ENCODE peak calls at places on chromosomes 2 and 18, in four cellular contexts. I is right lobe of liver, Y is breast epithelium, L is prostate gland. A is an unnamed sample.

GRCh38 chr18:70621710-70622109 is 332.9 kb downstream of the SOCS6 start:
- DNase-seq in I (no peak), Y (no peak), L (no peak), A (no peak)

GRCh38 chr2:26559556-26559955 is 81.6 kb downstream of the CIB4 start:
- DNase-seq in I (no peak), Y (no peak), L (no peak), A (no peak)

GRCh38 chr2:241638063-241638660 is 669 bp downstream of the ATG4B start:
- DNase-seq in I (no peak), Y (no peak), L (no peak), A (no peak)

GRCh38 chr2:232543491-232543890 is 4.0 kb downstream of the CHRNG start:
- DNase-seq in I (peak; percentile 39), Y (no peak), L (no peak), A (no peak)

GRCh38 chr2:104872866-104873688 is 19.2 kb downstream of the POU3F3 start:
- DNase-seq in I (peak; percentile 76), Y (no peak), L (peak; percentile 56), A (no peak)

GRCh38 chr2:88666576-88666975 is 24.9 kb upstream of the RPIA start:
- DNase-seq in I (no peak), Y (no peak), L (peak; percentile 6), A (no peak)

GRCh38 chr2:71934595-71935263 is 212.9 kb downstream of the CYP26B1 start:
- DNase-seq in I (peak; percentile 69), Y (no peak), L (no peak), A (no peak)

GRCh38 chr2:186346216-186346615 is 139.8 kb upstream of the ZC3H15 start:
- DNase-seq in I (no peak), Y (no peak), L (no peak), A (no peak)

GRCh38 chr18:47929681-47930085 is 776 bp downstream of the SMAD2 start:
- DNase-seq in I (no peak), Y (no peak), L (peak; percentile 7), A (peak; percentile 10)

GRCh38 chr2:122019729-122020128 is 264.3 kb downstream of the TSN start:
- DNase-seq in I (no peak), Y (no peak), L (no peak), A (no peak)

GRCh38 chr2:178473931-178474330 is 4.5 kb downstream of the FKBP7 start:
- DNase-seq in I (no peak), Y (no peak), L (no peak), A (no peak)

GRCh38 chr2:142824756-142825155 is 52.7 kb upstream of the KYNU start:
- DNase-seq in I (no peak), Y (no peak), L (no peak), A (no peak)

GRCh38 chr2:20374919-20375318 is 24.3 kb upstream of the PUM2 start:
- DNase-seq in I (no peak), Y (no peak), L (no peak), A (no peak)

GRCh38 chr2:81196933-81197628 is 892.5 kb upstream of the LRRTM1 start:
- DNase-seq in I (peak; percentile 35), Y (no peak), L (no peak), A (no peak)

GRCh38 chr18:4854664-4855063 is 342.4 kb downstream of the AKAIN1 start:
- DNase-seq in I (no peak), Y (no peak), L (no peak), A (no peak)

GRCh38 chr2:128832946-128833560 is 514.4 kb upstream of the HS6ST1 start:
- DNase-seq in I (no peak), Y (no peak), L (no peak), A (no peak)

GRCh38 chr2:100957971-100958653 is 44.0 kb upstream of the RPL31 start:
- DNase-seq in I (no peak), Y (peak; percentile 60), L (peak; percentile 77), A (no peak)

GRCh38 chr2:179344280-179344961 is 79.8 kb upstream of the SESTD1 start:
- DNase-seq in I (no peak), Y (no peak), L (no peak), A (no peak)

GRCh38 chr2:85761-86160 is 39.5 kb upstream of the FAM110C start:
- DNase-seq in I (no peak), Y (no peak), L (no peak), A (no peak)
- H3K4me3 ChIP-seq in I (no peak overlapping the region), Y (no peak overlapping the region), L (no peak overlapping the region), A (no peak overlapping the region)

GRCh38 chr2:205590759-205591158 is 91.5 kb upstream of the NRP2 start:
- DNase-seq in I (no peak), Y (no peak), L (no peak), A (no peak)

GRCh38 chr2:205593891-205594290 is 88.4 kb upstream of the NRP2 start:
- DNase-seq in I (no peak), Y (no peak), L (no peak), A (no peak)

DNA sequence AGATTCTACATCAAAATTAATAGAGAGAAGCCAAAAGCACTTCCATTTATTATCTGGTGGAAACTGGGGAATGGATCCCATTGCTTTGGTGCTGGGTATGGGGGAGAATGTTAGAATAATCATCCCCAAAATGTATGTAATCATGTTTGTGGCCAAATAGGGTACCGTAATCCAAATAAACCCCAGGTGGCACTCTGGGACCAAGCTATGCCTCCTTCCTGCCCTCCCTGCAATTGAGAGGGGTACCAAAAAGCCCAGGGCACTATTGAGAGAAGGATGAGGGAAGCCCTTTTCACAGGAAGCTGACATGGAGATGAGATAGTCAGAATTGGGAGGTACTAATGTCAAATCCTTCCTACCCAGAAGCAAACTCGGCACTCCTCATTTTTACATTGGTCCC is 85.7 kb upstream of the NRP2 start:
- DNase-seq in I (no peak), Y (no peak), L (no peak), A (no peak)
- TF ChIP-seq CTCF in I (no peak), Y (no peak), L (no peak), A (no peak)

GRCh38 chr2:235855011-235855410 is 313.2 kb downstream of the GBX2 start:
- DNase-seq in I (no peak), Y (no peak), L (no peak), A (no peak)

GRCh38 chr2:235857613-235858012 is 310.6 kb downstream of the GBX2 start:
- DNase-seq in I (no peak), Y (no peak), L (no peak), A (no peak)

GRCh38 chr2:235854276-235854675 is 313.9 kb downstream of the GBX2 start:
- DNase-seq in I (no peak), Y (no peak), L (no peak), A (no peak)

GRCh38 chr2:235856151-235856819 is 311.9 kb downstream of the GBX2 start:
- DNase-seq in I (no peak), Y (no peak), L (no peak), A (no peak)

GRCh38 chr2:235856820-235857185 is 311.4 kb downstream of the GBX2 start:
- DNase-seq in I (no peak), Y (no peak), L (no peak), A (no peak)
- TF ChIP-seq POLR2A in I (no peak), Y (no peak), L (no peak), A (no peak)

DNA sequence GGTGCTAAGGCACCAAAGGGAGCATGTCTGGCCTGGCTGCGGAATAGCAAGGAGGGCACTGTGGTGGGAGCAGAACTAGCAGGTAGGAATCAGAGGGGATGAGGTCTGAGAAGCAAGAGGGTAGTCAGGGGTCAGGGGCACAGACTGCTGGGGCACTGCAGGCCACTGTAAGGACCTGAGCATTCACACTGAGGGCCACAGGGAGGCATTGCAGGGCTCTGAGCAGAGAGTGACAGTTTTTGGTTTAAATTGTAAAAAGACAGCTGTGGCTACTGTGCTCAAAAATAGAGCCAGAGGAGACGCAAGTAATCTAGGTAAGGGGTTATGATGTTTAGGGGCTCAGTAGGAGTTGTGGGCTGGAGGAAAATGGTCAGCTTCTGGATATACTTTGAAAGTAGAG is 41.5 kb downstream of the ARHGAP25 start:
- DNase-seq in I (no peak), Y (no peak), L (no peak), A (no peak)
- H3K4me3 ChIP-seq in I (no peak overlapping the region), Y (peak overlapping the region; percentile 68), L (no peak overlapping the region), A (no peak overlapping the region)

GRCh38 chr2:70115646-70116442 is 28.6 kb downstream of the PCBP1 start:
- DNase-seq in I (no peak), Y (no peak), L (no peak), A (no peak)
- TF ChIP-seq CTCF in I (no peak), Y (no peak), L (no peak), A (no peak)

GRCh38 chr2:127532296-127532695 is 3.2 kb upstream of the MYO7B start:
- DNase-seq in I (no peak), Y (no peak), L (no peak), A (no peak)

GRCh38 chr2:127528487-127528886 is 2.2 kb upstream of the IWS1 start:
- DNase-seq in I (no peak), Y (no peak), L (no peak), A (no peak)

GRCh38 chr2:127526940-127527804 is 883 bp upstream of the IWS1 start:
- DNase-seq in I (no peak), Y (no peak), L (peak; percentile 71), A (no peak)

GRCh38 chr2:127530245-127531132 is 4.2 kb upstream of the IWS1 start:
- DNase-seq in I (no peak), Y (no peak), L (no peak), A (no peak)

GRCh38 chr2:127531133-127531709 is 4.3 kb upstream of the MYO7B start:
- DNase-seq in I (no peak), Y (no peak), L (no peak), A (no peak)
- TF ChIP-seq POLR2A in I (no peak), Y (no peak), L (no peak), A (no peak)

DNA sequence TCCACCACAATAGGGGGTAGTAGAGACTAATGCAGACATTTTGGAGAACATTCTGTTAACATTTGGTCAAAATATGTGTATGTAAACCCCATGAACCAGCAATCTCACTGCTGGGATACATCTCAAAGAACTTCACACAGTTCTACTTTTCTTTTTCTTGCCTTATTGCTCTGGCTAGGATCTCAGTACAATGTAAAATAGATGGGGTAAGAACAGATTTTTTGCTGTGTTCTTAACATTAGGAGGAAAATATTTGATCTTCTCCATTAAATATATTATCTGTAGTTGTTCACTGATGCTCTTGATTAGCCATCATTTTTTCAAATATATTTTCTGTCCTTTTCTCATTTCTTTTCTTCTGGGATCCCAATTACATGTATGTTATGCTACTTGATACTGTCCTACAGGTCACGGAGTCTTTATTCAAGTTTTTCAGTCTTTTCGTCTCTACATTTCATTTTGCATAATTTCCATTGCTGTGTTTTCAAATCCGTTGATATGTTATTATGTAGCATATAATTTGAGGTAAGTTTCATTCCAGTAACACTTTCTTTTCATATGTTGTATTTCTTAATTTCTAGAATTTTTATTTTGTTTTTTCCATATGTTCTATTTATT is 352.2 kb downstream of the ZNF521 start:
- DNase-seq in I (no peak), Y (no peak), L (no peak), A (no peak)
- H3K4me3 ChIP-seq in I (no peak overlapping the region), Y (no peak overlapping the region), L (no peak overlapping the region), A (no peak overlapping the region)

A was measured in tibial nerve.